ENCODE peak calls at places on chromosomes 16 and 17, in four cellular contexts. V, M, J and T are unnamed samples.

GRCh38 chr17:6487243-6488007 is 43.2 kb downstream of the PIMREG start:
- DNase-seq in J (no peak), M (no peak), V (peak), T (no peak)

GRCh38 chr16:48126801-48127644 is 28.8 kb downstream of the ABCC12 start:
- DNase-seq in J (peak), M (peak), V (peak), T (peak)

GRCh38 chr17:40350410-40351184 is 13.9 kb downstream of the GJD3 start:
- DNase-seq in V (peak), J (no peak), M (peak), T (no peak)

GRCh38 chr17:78125976-78126894 is 2.3 kb downstream of the TMC6 start:
- DNase-seq in V (no peak), M (no peak), J (no peak), T (no peak)

GRCh38 chr16:2529061-2529931 is 1.9 kb downstream of the CEMP1 start:
- DNase-seq in J (no peak), M (no peak), V (no peak), T (no peak)

GRCh38 chr16:53999123-53999522 is 287.5 kb downstream of the IRX3 start:
- DNase-seq in J (no peak), V (no peak), M (no peak), T (peak)

GRCh38 chr16:49183911-49184310 is 97.7 kb downstream of the CBLN1 start:
- DNase-seq in J (peak), V (no peak), M (no peak), T (no peak)

GRCh38 chr17:68446626-68447041 is 10.7 kb downstream of the WIPI1 start:
- DNase-seq in J (no peak), M (no peak), V (no peak), T (no peak)

GRCh38 chr17:17781591-17782424 is 55.0 kb downstream of the SREBF1 start:
- DNase-seq in V (peak), M (peak), J (peak), T (peak)

GRCh38 chr17:35315283-35315682 is 58.1 kb downstream of the SLFN11 start:
- DNase-seq in J (peak), V (no peak), M (peak), T (peak)

GRCh38 chr16:66430214-66430613 is 3.1 kb downstream of the BEAN1 start:
- DNase-seq in M (no peak), J (no peak), V (no peak), T (no peak)

GRCh38 chr17:55806745-55807466 is 56.1 kb downstream of the PCTP start:
- DNase-seq in M (no peak), J (no peak), V (no peak), T (no peak)

GRCh38 chr17:73705594-73705993 is 61.3 kb upstream of the SDK2 start:
- DNase-seq in M (peak), J (peak), V (no peak), T (peak)

GRCh38 chr16:83706394-83706793 is 101.4 kb upstream of the HSBP1 start:
- DNase-seq in M (no peak), J (no peak), V (no peak), T (no peak)

GRCh38 chr17:44348234-44348987 is 3.3 kb downstream of the GRN start:
- DNase-seq in M (no peak), J (peak), V (no peak), T (no peak)

GRCh38 chr17:42106009-42106408 is 6.5 kb downstream of the DHX58 start:
- DNase-seq in J (no peak), M (no peak), V (no peak), T (no peak)

GRCh38 chr17:63041722-63042121 is 75.7 kb downstream of the TANC2 start:
- DNase-seq in J (peak), V (peak), M (no peak), T (no peak)

GRCh38 chr16:21028728-21029127 is 121.9 kb downstream of the DNAH3 start:
- DNase-seq in M (no peak), V (no peak), J (no peak), T (no peak)

GRCh38 chr16:88724855-88725555 is 18.7 kb downstream of the CTU2 start:
- DNase-seq in M (no peak), V (no peak), J (no peak), T (no peak)